ENCODE peak calls at places on chromosomes 11 and 22, in eight cellular contexts. H is cardiac muscle cell, F is colonic mucosa, V is mammary epithelial cell, C is astrocyte, G is left ventricle myocardium inferior, U is brain microvascular endothelial cell, Z is H9. A is an unnamed sample. For H3K27me3, the result is how much of the 10 kb centered on the place peaks cover.

GRCh38 chr22:44497218-44497903 is 672 bp downstream of the RTL6 start:
- DNase-seq in C (no peak), F (no peak), V (peak), G (no peak), Z (no peak), U (no peak), H (peak), A (no peak)

GRCh38 chr22:19957445-19957844 is 15.8 kb upstream of the TXNRD2 start:
- DNase-seq in F (no peak), G (peak), V (no peak), H (no peak), U (no peak), C (no peak), Z (no peak), A (no peak)

GRCh38 chr11:73072935-73073481 is 69.1 kb downstream of the FCHSD2 start:
- DNase-seq in U (no peak), Z (no peak), H (peak), G (no peak), V (peak), F (peak), C (no peak), A (no peak)

GRCh38 chr11:10511046-10511711 is 29.8 kb downstream of the RNF141 start:
- DNase-seq in U (no peak), Z (peak), V (no peak), H (no peak), F (no peak), G (no peak), C (no peak), A (no peak)

GRCh38 chr11:131767421-131767820 is 397.0 kb downstream of the NTM start:
- DNase-seq in G (no peak), U (peak), F (no peak), H (peak), Z (no peak), V (no peak), C (peak), A (no peak)

GRCh38 chr11:128884703-128885338 is 6.3 kb upstream of the KCNJ5 start:
- DNase-seq in C (peak), H (peak), U (peak), G (no peak), F (peak), V (peak), Z (no peak), A (no peak)

GRCh38 chr11:96014234-96014633 is 90.3 kb upstream of the MTMR2 start:
- DNase-seq in H (peak), U (peak), V (peak), F (no peak), C (peak), G (no peak), Z (no peak), A (no peak)

GRCh38 chr11:88280673-88281316 is 56.7 kb downstream of the CTSC start:
- DNase-seq in F (no peak), Z (no peak), U (no peak), H (peak), G (no peak), C (peak), V (no peak), A (no peak)

GRCh38 chr11:9660886-9661285 is 3.0 kb upstream of the SWAP70 start:
- DNase-seq in C (no peak), F (no peak), H (peak), V (peak), G (no peak), Z (no peak), U (no peak), A (no peak)

GRCh38 chr11:47433991-47434786 is 8.0 kb upstream of the PSMC3 start:
- DNase-seq in V (no peak), Z (no peak), F (no peak), H (peak), C (peak), U (no peak), G (no peak), A (no peak)

GRCh38 chr11:133181066-133181465 is 351.2 kb downstream of the OPCML start:
- DNase-seq in F (no peak), G (no peak), V (no peak), H (no peak), C (no peak), U (no peak), Z (no peak), A (no peak)

GRCh38 chr11:127073621-127074020 is 73.1 kb upstream of the KIRREL3 start:
- DNase-seq in U (no peak), Z (no peak), G (no peak), F (no peak), V (no peak), H (no peak), C (no peak), A (no peak)

GRCh38 chr11:83011333-83012167 is 60.1 kb downstream of the RAB30 start:
- DNase-seq in C (peak), G (no peak), U (no peak), H (no peak), V (no peak), F (no peak), Z (no peak), A (no peak)

GRCh38 chr11:63998558-63999348 is 12.5 kb downstream of the OTUB1 start:
- DNase-seq in U (no peak), G (peak), Z (peak), V (peak), H (no peak), F (no peak), C (no peak), A (no peak)

GRCh38 chr22:48622891-48623545 is 1204.7 kb downstream of the BRD1 start:
- DNase-seq in F (no peak), V (no peak), Z (no peak), G (no peak), U (no peak), H (no peak), C (no peak), A (no peak)

GRCh38 chr11:100687630-100688395 is 725 bp downstream of the ARHGAP42 start:
- DNase-seq in F (peak), G (peak), C (peak), U (peak), H (peak), Z (peak), V (peak), A (peak)

GRCh38 chr22:44648821-44649566 is 53.0 kb upstream of the PRR5 start:
- DNase-seq in H (peak), Z (no peak), V (peak), F (peak), U (peak), G (no peak), C (peak), A (no peak)

GRCh38 chr11:81963018-81963417 is 770.6 kb downstream of the FAM181B start:
- DNase-seq in H (peak), F (no peak), V (no peak), C (no peak), Z (no peak), U (no peak), G (no peak), A (no peak)

GRCh38 chr22:19962909-19963806 is 21.5 kb upstream of the TXNRD2 start:
- DNase-seq in U (peak), G (no peak), H (no peak), V (peak), C (peak), Z (peak), F (peak), A (no peak)

DNA sequence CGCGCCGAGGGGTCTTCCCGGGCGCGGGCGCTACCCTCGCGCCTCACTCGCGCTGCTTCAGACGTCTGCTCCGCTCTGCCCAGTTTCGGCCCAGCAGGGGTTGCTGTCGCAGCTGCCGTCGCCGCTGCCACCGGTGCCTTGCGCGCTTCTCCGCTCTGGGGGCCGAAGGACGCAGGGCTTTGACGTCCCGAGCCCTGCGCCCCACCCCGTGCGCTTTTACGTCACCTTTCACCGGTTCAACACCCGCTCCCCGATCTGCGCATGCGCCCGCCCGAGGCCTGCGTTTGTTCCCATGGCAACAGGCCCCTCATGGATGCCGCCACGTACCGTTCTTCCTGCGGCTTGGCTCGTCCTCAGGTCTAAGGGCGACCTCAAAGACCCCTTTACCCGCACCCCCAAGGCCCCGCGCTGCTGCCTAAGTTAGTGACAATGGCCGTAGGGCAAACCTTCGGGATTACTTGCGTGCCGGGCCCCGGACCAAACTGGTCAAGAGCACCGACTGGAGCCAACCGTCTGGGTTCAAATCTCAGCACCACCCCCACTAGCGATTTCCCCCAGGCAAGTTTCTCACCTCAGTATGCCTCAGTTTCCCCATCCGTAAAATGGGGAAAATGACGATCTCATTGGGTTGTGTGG is 642 bp upstream of the CDK2AP2 start:
- DNase-seq in G (peak), C (peak), Z (peak), H (peak), V (peak), U (peak), F (peak), A (peak)
- H3K27me3 ChIP-seq in G (under half), C (under half), Z (under half), H (under half), V (under half), U (under half), F (under half), A (under half)

GRCh38 chr11:117657801-117658200 is 139.2 kb downstream of the DSCAML1 start:
- DNase-seq in U (no peak), H (no peak), G (peak), F (no peak), V (no peak), C (no peak), Z (no peak), A (no peak)

GRCh38 chr11:117649656-117650055 is 147.4 kb downstream of the DSCAML1 start:
- DNase-seq in U (no peak), C (no peak), Z (no peak), H (no peak), F (no peak), V (no peak), G (no peak), A (no peak)

GRCh38 chr11:117654281-117654680 is 142.7 kb downstream of the DSCAML1 start:
- DNase-seq in G (no peak), C (no peak), V (no peak), U (no peak), F (no peak), H (no peak), Z (no peak), A (no peak)

GRCh38 chr11:117658809-117659208 is 138.2 kb downstream of the DSCAML1 start:
- DNase-seq in H (no peak), C (no peak), Z (no peak), U (no peak), F (peak), G (no peak), V (no peak), A (no peak)

DNA sequence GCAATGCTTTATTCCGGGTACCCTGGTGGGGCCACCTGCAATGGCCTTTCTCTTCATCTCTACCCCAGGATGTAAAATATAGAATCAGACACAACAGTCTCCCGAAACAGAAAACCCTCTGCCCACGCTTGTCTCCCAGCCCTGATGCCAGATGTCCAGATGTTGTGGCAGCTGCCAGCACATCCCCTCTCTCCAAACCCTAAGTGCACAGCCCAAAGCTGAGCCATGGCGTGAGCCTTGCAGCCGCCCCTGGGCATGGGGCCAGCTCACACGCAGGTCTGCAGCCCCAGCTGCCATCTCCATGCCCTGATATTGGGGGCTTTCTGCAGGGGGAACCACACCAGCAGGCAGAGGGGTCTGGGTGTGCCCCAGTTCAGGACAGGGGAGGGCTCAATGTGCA is 142.2 kb downstream of the DSCAML1 start:
- DNase-seq in Z (no peak), G (no peak), U (no peak), F (no peak), C (no peak), V (no peak), H (no peak), A (no peak)
- H3K27me3 ChIP-seq in Z (under half), G (under half), U (under half), F (under half), C (under half), V (under half), H (under half), A (under half)

DNA sequence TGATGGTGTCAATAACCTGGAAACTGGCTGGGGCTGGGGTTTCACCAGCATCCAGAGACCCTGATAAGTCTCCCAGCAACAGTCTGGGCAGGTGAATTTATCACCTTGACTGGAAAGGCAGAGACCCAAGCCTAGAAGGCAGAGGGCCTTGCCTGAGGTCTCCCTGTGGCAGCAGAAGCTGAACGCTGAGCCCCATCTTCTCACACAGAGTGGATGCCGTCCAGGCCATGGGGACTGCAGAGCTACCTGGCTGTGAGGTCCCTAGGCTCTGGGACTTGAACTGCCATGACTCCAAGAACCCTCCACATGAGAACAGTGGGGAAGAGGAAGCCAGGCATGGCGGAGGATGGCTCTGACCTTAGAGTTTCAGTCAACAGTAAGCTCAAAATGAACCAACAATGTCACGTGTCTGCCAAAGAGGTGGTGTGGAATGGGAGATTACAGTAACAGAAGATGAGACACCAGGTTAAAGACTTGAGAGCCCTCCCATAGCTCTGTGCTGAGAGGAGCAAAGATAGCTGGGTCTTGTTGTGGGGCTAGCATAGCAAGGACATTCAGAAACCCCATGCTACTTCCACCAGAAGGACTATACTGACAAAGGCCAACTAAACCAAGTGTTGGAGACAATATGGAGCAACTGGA is 79.1 kb upstream of the LINC01488 start:
- DNase-seq in U (no peak), G (no peak), V (peak), F (no peak), C (no peak), H (no peak), Z (no peak), A (no peak)
- H3K27me3 ChIP-seq in U (under half), G (under half), V (under half), F (under half), C (under half), H (under half), Z (under half), A (under half)

GRCh38 chr11:36577373-36577772 is 9.6 kb downstream of the RAG1 start:
- DNase-seq in H (no peak), F (no peak), V (no peak), C (no peak), U (no peak), G (no peak), Z (no peak), A (no peak)
- H3K27me3 ChIP-seq in H (under half), F (under half), V (under half), C (under half), U (under half), G (under half), Z (under half), A (under half)

GRCh38 chr11:65578134-65578533 is 2.3 kb downstream of the EHBP1L1 start:
- DNase-seq in F (no peak), V (no peak), C (no peak), Z (no peak), G (no peak), U (no peak), H (no peak), A (no peak)
- H3K27me3 ChIP-seq in F (under half), V (under half), C (under half), Z (under half), G (under half), U (under half), H (under half), A (under half)

DNA sequence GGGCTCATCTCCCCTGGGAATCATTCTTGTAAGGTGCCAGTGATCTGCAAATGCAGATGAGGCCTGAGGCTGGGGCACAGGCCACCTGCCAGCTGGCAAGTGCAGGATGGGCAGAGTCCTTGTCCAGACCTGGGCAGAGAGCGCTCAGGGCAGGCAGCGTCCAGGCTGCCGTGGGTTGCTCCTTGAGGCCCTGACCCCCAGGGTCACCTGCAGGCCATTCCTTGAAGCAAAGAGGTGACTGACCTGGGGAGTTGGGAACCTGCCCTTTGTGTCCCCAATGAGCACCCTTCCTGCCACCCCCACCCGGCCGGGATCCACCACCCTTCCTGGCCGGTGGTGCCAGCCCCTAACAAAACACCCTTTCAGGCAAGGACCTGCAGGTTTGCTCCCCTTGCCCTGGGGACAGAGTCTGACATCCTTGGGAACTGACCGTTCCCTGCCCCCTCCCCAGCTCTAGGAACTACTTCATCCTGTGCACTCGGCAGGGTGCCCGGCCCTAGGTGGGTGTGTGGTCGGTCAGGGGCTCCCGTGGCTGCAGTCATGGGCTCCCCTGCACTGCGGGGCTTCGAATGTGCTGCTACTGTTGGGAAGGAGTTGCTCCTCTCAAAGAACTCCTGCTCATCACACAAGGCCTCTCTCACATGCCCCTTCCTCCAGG is 28.3 kb downstream of the DUSP8 start:
- DNase-seq in C (no peak), V (no peak), U (no peak), H (no peak), F (no peak), G (no peak), Z (no peak), A (no peak)
- H3K27me3 ChIP-seq in C (under half), V (under half), U (under half), H (half or more), F (under half), G (under half), Z (under half), A (half or more)

DNA sequence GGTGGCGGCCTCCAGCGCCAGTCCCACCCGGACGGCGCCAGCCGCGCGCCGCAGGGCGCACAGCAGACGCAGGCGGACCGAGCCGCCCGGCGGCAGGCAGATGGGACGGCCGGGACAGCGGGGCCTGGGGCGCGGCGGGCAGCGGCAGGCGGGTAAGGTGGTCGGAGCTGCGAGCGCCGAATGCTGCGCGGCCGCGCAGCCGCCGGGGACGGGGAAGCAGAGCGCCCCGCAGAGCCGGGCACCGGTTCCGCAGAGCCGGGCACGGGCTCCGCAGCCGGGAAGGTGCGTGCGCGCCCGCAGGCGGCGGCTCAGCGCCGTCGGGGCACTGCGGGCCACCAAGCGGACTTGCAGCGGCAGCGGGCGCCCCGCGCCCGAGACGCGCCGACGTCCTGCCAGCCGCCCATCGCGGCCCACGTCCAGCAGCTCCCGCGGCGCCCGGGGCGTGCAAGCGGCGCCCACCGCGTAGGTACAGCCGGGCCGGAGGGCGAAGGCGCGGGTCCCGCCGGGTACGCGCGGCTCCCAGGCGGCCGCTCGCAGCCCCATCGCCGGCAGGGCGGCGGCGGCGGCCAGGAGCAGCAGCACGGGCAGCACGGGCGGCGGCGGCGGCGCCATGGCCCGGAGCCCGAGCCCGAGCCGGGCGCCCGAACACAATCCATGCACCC is 730 bp downstream of the CELSR1 start:
- DNase-seq in F (no peak), V (no peak), U (no peak), H (no peak), Z (no peak), G (peak), C (no peak), A (no peak)
- H3K27me3 ChIP-seq in F (under half), V (under half), U (under half), H (under half), Z (under half), G (half or more), C (under half), A (under half)

GRCh38 chr22:29814003-29814402 is 24.1 kb downstream of the ASCC2 start:
- DNase-seq in V (no peak), G (no peak), C (no peak), Z (no peak), F (no peak), H (no peak), U (no peak), A (no peak)

GRCh38 chr22:29813126-29813525 is 24.9 kb downstream of the ASCC2 start:
- DNase-seq in G (no peak), U (no peak), F (no peak), Z (no peak), H (no peak), C (no peak), V (no peak), A (no peak)

GRCh38 chr22:29813563-29813962 is 24.5 kb downstream of the ASCC2 start:
- DNase-seq in Z (no peak), U (peak), C (no peak), G (no peak), V (no peak), F (no peak), H (no peak), A (no peak)

GRCh38 chr22:29811377-29811776 is 26.7 kb downstream of the ASCC2 start:
- DNase-seq in G (no peak), Z (no peak), F (peak), C (no peak), V (no peak), U (no peak), H (no peak), A (no peak)

DNA sequence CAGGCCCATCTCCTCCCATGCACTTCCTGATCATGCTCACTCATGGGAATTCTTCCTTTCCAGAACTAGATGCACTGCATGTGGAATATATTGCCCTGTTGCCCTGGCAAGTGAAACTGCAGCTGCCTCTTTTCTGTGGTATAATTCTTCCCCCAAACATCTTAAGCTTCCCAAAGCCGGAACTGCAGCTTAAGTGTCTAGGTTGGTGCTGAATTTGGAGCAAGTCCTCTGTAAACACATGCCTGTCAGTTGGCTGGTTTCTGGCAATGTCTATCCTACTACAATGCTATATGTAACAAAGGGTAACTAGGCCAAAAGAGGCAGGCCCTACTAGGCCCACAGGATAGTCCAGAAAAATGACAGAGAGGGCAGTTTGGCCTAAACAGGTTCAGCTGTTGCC is 27.9 kb downstream of the ASCC2 start:
- DNase-seq in V (no peak), U (no peak), H (peak), G (no peak), Z (no peak), F (no peak), C (no peak), A (no peak)
- H3K27me3 ChIP-seq in V (under half), U (under half), H (under half), G (under half), Z (under half), F (under half), C (under half), A (under half)

A was measured in kidney epithelial cell.